ENCODE peak calls at places on chromosomes 2 and 18, in ten cellular contexts. Z, W, Q, E, V, H, U, D, O and K are unnamed samples.

GRCh38 chr18:9683418-9684396 is 24.4 kb upstream of the RAB31 start:
- DNase-seq in W (no peak), Q (peak), V (no peak), E (no peak), H (peak), Z (no peak), O (no peak), D (no peak), U (peak), K (no peak)

GRCh38 chr2:152894051-152894450 is 175.6 kb downstream of the ARL6IP6 start:
- DNase-seq in H (no peak), Q (no peak), W (no peak), U (no peak), O (no peak), D (no peak), E (no peak), Z (no peak), V (no peak), K (no peak)

GRCh38 chr2:83650156-83650555 is 808.9 kb downstream of the SUCLG1 start:
- DNase-seq in O (no peak), D (no peak), Q (no peak), Z (no peak), U (no peak), W (no peak), H (no peak), V (no peak), E (no peak), K (no peak)

GRCh38 chr18:73045037-73045436 is 177.2 kb upstream of the NETO1 start:
- DNase-seq in H (no peak), Q (no peak), Z (no peak), O (no peak), W (no peak), V (no peak), D (no peak), U (no peak), E (no peak), K (no peak)

GRCh38 chr18:41096504-41096903 is 858.5 kb upstream of the PIK3C3 start:
- DNase-seq in O (no peak), Z (peak), W (peak), H (peak), E (peak), V (peak), D (no peak), Q (no peak), U (peak), K (no peak)

GRCh38 chr18:7488571-7488970 is 78.5 kb upstream of the PTPRM start:
- DNase-seq in V (no peak), H (no peak), D (no peak), O (no peak), Z (no peak), Q (no peak), U (no peak), E (no peak), W (no peak), K (no peak)

GRCh38 chr18:32200766-32201165 is 10.9 kb downstream of the MEP1B start:
- DNase-seq in E (no peak), H (no peak), U (no peak), W (no peak), O (no peak), Z (no peak), V (no peak), D (no peak), Q (no peak), K (no peak)

GRCh38 chr2:164903214-164903613 is 52.1 kb downstream of the SLC38A11 start:
- DNase-seq in H (no peak), D (no peak), V (peak), Q (no peak), W (no peak), Z (no peak), O (no peak), E (peak), U (peak), K (no peak)

GRCh38 chr2:230423851-230424458 is 8.0 kb downstream of the SP100 start:
- DNase-seq in O (no peak), V (no peak), D (peak), W (no peak), Q (no peak), U (peak), E (no peak), H (no peak), Z (no peak), K (no peak)

GRCh38 chr2:74501335-74502071 is 2.1 kb upstream of the LBX2 start:
- DNase-seq in E (no peak), Q (no peak), U (no peak), Z (no peak), O (no peak), V (no peak), W (peak), D (peak), H (no peak), K (no peak)

GRCh38 chr2:224027070-224027469 is 12.0 kb downstream of the SERPINE2 start:
- DNase-seq in O (no peak), W (peak), Z (peak), U (no peak), H (peak), V (no peak), Q (no peak), E (no peak), D (no peak), K (no peak)

GRCh38 chr18:46398625-46399024 is 258.4 kb downstream of the LOXHD1 start:
- DNase-seq in U (no peak), E (no peak), H (peak), Z (no peak), Q (no peak), W (no peak), O (no peak), D (no peak), V (no peak), K (no peak)

GRCh38 chr2:174561283-174562275 is 36.0 kb downstream of the WIPF1 start:
- DNase-seq in E (peak), O (peak), W (peak), D (no peak), Z (no peak), V (peak), Q (no peak), U (peak), H (no peak), K (peak)

GRCh38 chr2:31286230-31286629 is 52.3 kb downstream of the EHD3 start:
- DNase-seq in Q (no peak), W (no peak), V (no peak), D (no peak), Z (no peak), H (no peak), E (no peak), U (no peak), O (no peak), K (no peak)

GRCh38 chr2:15040429-15041084 is 408.0 kb downstream of the LRATD1 start:
- DNase-seq in Z (no peak), U (no peak), W (no peak), H (no peak), E (no peak), Q (no peak), D (no peak), V (no peak), O (no peak), K (no peak)

GRCh38 chr2:120929829-120930228 is 194.2 kb downstream of the GLI2 start:
- DNase-seq in E (no peak), Z (no peak), U (peak), Q (no peak), V (no peak), D (no peak), W (no peak), H (no peak), O (no peak), K (no peak)

GRCh38 chr2:32926708-32927084 is 20.1 kb upstream of the LTBP1 start:
- DNase-seq in O (no peak), E (no peak), W (peak), H (no peak), D (no peak), V (no peak), Q (no peak), U (peak), Z (peak), K (no peak)
- TF ChIP-seq CTCF in O (no peak), E (no peak), W (no peak), H (no peak), D (no peak), V (no peak), Q (no peak), U (no peak), Z (no peak), K (no peak)

GRCh38 chr2:132449868-132450267 is 33.3 kb downstream of the GPR39 start:
- DNase-seq in O (no peak), V (no peak), Q (no peak), H (no peak), D (no peak), E (no peak), W (no peak), Z (no peak), U (no peak), K (no peak)

GRCh38 chr2:132446460-132446859 is 29.9 kb downstream of the GPR39 start:
- DNase-seq in E (no peak), H (no peak), D (no peak), Q (no peak), V (no peak), O (no peak), W (peak), U (no peak), Z (no peak), K (no peak)

GRCh38 chr2:132443106-132443505 is 26.5 kb downstream of the GPR39 start:
- DNase-seq in D (no peak), O (no peak), H (no peak), W (no peak), U (no peak), E (no peak), Z (no peak), V (no peak), Q (no peak), K (no peak)

GRCh38 chr2:132448331-132448730 is 31.7 kb downstream of the GPR39 start:
- DNase-seq in D (no peak), H (no peak), Q (no peak), E (no peak), W (peak), O (no peak), Z (no peak), V (peak), U (no peak), K (peak)

DNA sequence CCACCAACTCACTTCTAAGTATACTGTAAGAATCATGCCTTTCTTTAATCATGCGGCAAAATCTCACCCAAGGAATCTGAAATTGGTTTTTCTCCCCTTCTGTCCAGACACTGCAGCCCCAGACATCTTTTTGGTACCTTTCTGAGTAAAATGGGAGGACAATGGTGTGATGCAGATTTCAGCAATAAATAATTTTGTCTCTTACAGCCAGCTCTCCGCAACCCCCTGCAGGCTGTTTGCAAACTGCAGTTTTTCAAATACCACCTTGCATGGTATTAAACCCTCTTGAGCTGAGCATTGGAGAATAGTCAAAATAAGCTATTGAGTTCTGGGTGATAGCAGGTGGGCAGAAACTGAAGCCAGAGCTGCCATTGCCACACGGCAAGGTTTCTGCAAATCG is 32.2 kb downstream of the GPR39 start:
- DNase-seq in E (no peak), H (peak), O (peak), V (peak), Q (no peak), Z (peak), W (peak), D (no peak), U (peak), K (no peak)
- TF ChIP-seq CTCF in E (peak), H (peak), O (peak), V (peak), Q (peak), Z (peak), W (peak), D (peak), U (peak), K (peak)

GRCh38 chr2:239308696-239309397 is 92.0 kb downstream of the HDAC4 start:
- DNase-seq in Q (no peak), W (no peak), D (no peak), V (peak), O (no peak), E (no peak), H (no peak), U (peak), Z (no peak), K (peak)
- TF ChIP-seq CTCF in Q (no peak), W (no peak), D (no peak), V (no peak), O (no peak), E (no peak), H (no peak), U (no peak), Z (no peak), K (no peak)

GRCh38 chr2:227472265-227473018 is 486 bp downstream of the AGFG1 start:
- DNase-seq in U (no peak), Z (peak), H (peak), D (peak), W (peak), E (no peak), O (peak), Q (peak), V (peak), K (peak)
- TF ChIP-seq CTCF in U (no peak), Z (no peak), H (no peak), D (no peak), W (no peak), E (no peak), O (no peak), Q (no peak), V (no peak), K (no peak)